ENCODE peak calls at places on chromosomes 13 and 19, in ten cellular contexts. Q is osteoblast, G is ELR, O is left colon, A is MM.1S, J is neural progenitor cell, E is head of caudate nucleus, Z is hepatic stellate cell, S is esophagus squamous epithelium, B is adipocyte. T is an unnamed sample.

GRCh38 chr13:59728896-59729545 is 434.7 kb downstream of the DIAPH3 start:
- DNase-seq in Q (no peak), Z (no peak), O (no peak), E (no peak), A (no peak), J (no peak), S (no peak), G (no peak), B (no peak), T (no peak)

GRCh38 chr19:5891938-5892771 is 11.4 kb downstream of the NDUFA11 start:
- DNase-seq in Z (peak), B (peak), E (peak), O (no peak), G (peak), A (no peak), S (no peak), J (peak), Q (peak), T (peak)

GRCh38 chr19:3554254-3555083 is 2.9 kb downstream of the MFSD12 start:
- DNase-seq in B (no peak), S (no peak), Z (no peak), J (no peak), E (no peak), A (peak), Q (peak), G (no peak), O (no peak), T (no peak)

GRCh38 chr13:41411536-41411935 is 45.8 kb upstream of the RGCC start:
- DNase-seq in Z (peak), G (peak), B (peak), E (peak), S (no peak), O (no peak), J (peak), A (peak), Q (peak), T (peak)

GRCh38 chr19:4029247-4029614 is 21.7 kb downstream of the PIAS4 start:
- DNase-seq in Q (no peak), S (no peak), G (no peak), O (no peak), A (no peak), B (no peak), E (no peak), Z (no peak), J (no peak), T (no peak)

GRCh38 chr13:42816538-42816937 is 35.2 kb downstream of the FAM216B start:
- DNase-seq in J (no peak), B (no peak), O (no peak), G (peak), A (no peak), Q (no peak), S (no peak), E (no peak), Z (no peak), T (no peak)

GRCh38 chr13:40126301-40127085 is 471.0 kb downstream of the COG6 start:
- DNase-seq in O (no peak), S (no peak), B (no peak), G (no peak), A (peak), J (no peak), E (no peak), Q (no peak), Z (no peak), T (no peak)

GRCh38 chr13:36395280-36395679 is 37.0 kb upstream of the CCNA1 start:
- DNase-seq in Q (peak), J (no peak), G (peak), O (no peak), E (no peak), Z (peak), B (peak), A (peak), S (no peak), T (no peak)

GRCh38 chr13:38819053-38819452 is 132.2 kb downstream of the FREM2 start:
- DNase-seq in O (no peak), E (peak), G (no peak), A (peak), Q (no peak), Z (no peak), B (peak), S (no peak), J (peak), T (no peak)

GRCh38 chr19:16338470-16339360 is 14.1 kb downstream of the KLF2 start:
- DNase-seq in B (peak), S (no peak), O (no peak), J (no peak), Q (peak), G (peak), A (no peak), E (peak), Z (peak), T (no peak)

T was measured in H9.